ENCODE peak calls at places on chromosomes 12 and 14, in nine cellular contexts. L is heart left ventricle; U is lung; C is neuronal stem cell; W is effector memory CD4-positive, alpha-beta T cell; E is pancreas; A is sigmoid colon; N is IMR-90; P is esophagus squamous epithelium. S is an unnamed sample. For H3K4me1 and H3K36me3, the result is how much of the 10 kb centered on the place peaks cover.

GRCh38 chr14:104206281-104206904 is 68.0 kb downstream of the KIF26A start:
- DNase-seq in L (no peak), U (no peak), C (no peak), W (no peak), E (no peak), A (no peak), N (no peak), P (no peak), S (no peak)

GRCh38 chr12:129101404-129101803 is 248.1 kb downstream of the GLT1D1 start:
- DNase-seq in L (no peak), U (no peak), C (no peak), W (no peak), E (no peak), A (no peak), N (no peak), P (no peak), S (no peak)

GRCh38 chr12:94955193-94955592 is 48.3 kb downstream of the NDUFA12 start:
- DNase-seq in L (no peak), U (no peak), C (no peak), W (no peak), E (no peak), A (no peak), N (no peak), P (no peak), S (no peak)

GRCh38 chr12:52906049-52906645 is 1.3 kb upstream of the KRT8 start:
- DNase-seq in L (no peak), U (no peak), C (no peak), W (no peak), E (no peak), A (no peak), N (no peak), P (no peak), S (no peak)

GRCh38 chr12:96371138-96371786 is 29.0 kb downstream of the CDK17 start:
- DNase-seq in L (no peak), U (no peak), C (no peak), W (no peak), E (no peak), A (no peak), N (no peak), P (no peak), S (no peak)

GRCh38 chr12:26748741-26749431 is 84.1 kb downstream of the ITPR2 start:
- DNase-seq in L (no peak), U (no peak), C (no peak), W (no peak), E (no peak), A (no peak), N (peak), P (no peak), S (no peak)

GRCh38 chr12:62907561-62907960 is 27.4 kb downstream of the PPM1H start:
- DNase-seq in L (no peak), U (no peak), C (no peak), W (no peak), E (no peak), A (no peak), N (no peak), P (no peak), S (no peak)

GRCh38 chr14:104797112-104798044 is 1.8 kb upstream of the AKT1 start:
- DNase-seq in L (peak), U (no peak), C (no peak), W (no peak), E (peak), A (no peak), N (no peak), P (no peak), S (no peak)

GRCh38 chr12:58931518-58931917 is 11.2 kb upstream of the LRIG3 start:
- DNase-seq in L (no peak), U (no peak), C (no peak), W (no peak), E (no peak), A (no peak), N (no peak), P (no peak), S (no peak)

GRCh38 chr12:49369723-49370145 is 2.5 kb downstream of the SPATS2 start:
- DNase-seq in L (no peak), U (no peak), C (no peak), W (no peak), E (no peak), A (no peak), N (peak), P (no peak), S (no peak)

GRCh38 chr14:31000629-31001338 is 24.7 kb upstream of the AP4S1 start:
- DNase-seq in L (no peak), U (no peak), C (no peak), W (no peak), E (no peak), A (no peak), N (no peak), P (no peak), S (no peak)

GRCh38 chr14:34035177-34035933 is 84.5 kb upstream of the EGLN3 start:
- DNase-seq in L (peak), U (no peak), C (no peak), W (no peak), E (no peak), A (no peak), N (no peak), P (no peak), S (no peak)

GRCh38 chr12:38120438-38120837 is 196.1 kb upstream of the ALG10B start:
- DNase-seq in L (no peak), U (no peak), C (no peak), W (no peak), E (no peak), A (no peak), N (no peak), P (no peak), S (no peak)

GRCh38 chr14:100096656-100097055 is 31.4 kb downstream of the EVL start:
- DNase-seq in L (no peak), U (no peak), C (no peak), W (no peak), E (no peak), A (no peak), N (peak), P (no peak), S (no peak)

GRCh38 chr14:59483360-59483759 is 848 bp downstream of the L3HYPDH start:
- DNase-seq in L (no peak), U (no peak), C (no peak), W (no peak), E (no peak), A (no peak), N (peak), P (no peak), S (peak)

GRCh38 chr14:69539631-69540410 is 34.9 kb downstream of the CCDC177 start:
- DNase-seq in L (no peak), U (peak), C (no peak), W (no peak), E (peak), A (no peak), N (peak), P (no peak), S (no peak)

GRCh38 chr14:33642641-33643342 is 308.1 kb downstream of the EGLN3 start:
- DNase-seq in L (no peak), U (no peak), C (peak), W (no peak), E (no peak), A (no peak), N (no peak), P (no peak), S (no peak)

GRCh38 chr12:4285070-4285469 is 11.5 kb downstream of the CCND2 start:
- DNase-seq in L (no peak), U (no peak), C (no peak), W (no peak), E (no peak), A (no peak), N (no peak), P (no peak), S (no peak)
- H3K4me1 ChIP-seq in L (half or more), U (under half), C (under half), W (under half), E (under half), A (half or more), N (under half), P (half or more), S (under half)

GRCh38 chr12:113094738-113095137 is 38.2 kb downstream of the DTX1 start:
- DNase-seq in L (no peak), U (no peak), C (no peak), W (no peak), E (no peak), A (no peak), N (no peak), P (no peak), S (no peak)

GRCh38 chr12:113096675-113097461 is 38.7 kb downstream of the RASAL1 start:
- DNase-seq in L (no peak), U (no peak), C (no peak), W (no peak), E (no peak), A (no peak), N (no peak), P (no peak), S (no peak)

GRCh38 chr12:113093409-113094101 is 37.0 kb downstream of the DTX1 start:
- DNase-seq in L (no peak), U (no peak), C (no peak), W (no peak), E (no peak), A (no peak), N (no peak), P (no peak), S (no peak)

GRCh38 chr12:113097716-113098427 is 37.7 kb downstream of the RASAL1 start:
- DNase-seq in L (no peak), U (no peak), C (peak), W (no peak), E (peak), A (no peak), N (no peak), P (no peak), S (no peak)

GRCh38 chr12:113095405-113095804 is 38.9 kb downstream of the DTX1 start:
- DNase-seq in L (no peak), U (no peak), C (no peak), W (no peak), E (no peak), A (no peak), N (no peak), P (no peak), S (no peak)
- H3K36me3 ChIP-seq in L (under half), U (under half), C (under half), W (under half), E (under half), A (under half), N (under half), P (under half), S (under half)

GRCh38 chr12:112795582-112795981 is 4.0 kb downstream of the RPH3A start:
- DNase-seq in L (no peak), U (no peak), C (no peak), W (no peak), E (no peak), A (no peak), N (no peak), P (no peak), S (no peak)
- H3K4me1 ChIP-seq in L (under half), U (under half), C (under half), W (under half), E (under half), A (under half), N (under half), P (under half), S (under half)

GRCh38 chr12:60072911-60073310 is 477.1 kb downstream of the SLC16A7 start:
- DNase-seq in L (no peak), U (no peak), C (no peak), W (no peak), E (no peak), A (no peak), N (peak), P (no peak), S (peak)
- H3K36me3 ChIP-seq in L (under half), U (under half), C (under half), W (under half), E (under half), A (under half), N (under half), P (under half), S (under half)

DNA sequence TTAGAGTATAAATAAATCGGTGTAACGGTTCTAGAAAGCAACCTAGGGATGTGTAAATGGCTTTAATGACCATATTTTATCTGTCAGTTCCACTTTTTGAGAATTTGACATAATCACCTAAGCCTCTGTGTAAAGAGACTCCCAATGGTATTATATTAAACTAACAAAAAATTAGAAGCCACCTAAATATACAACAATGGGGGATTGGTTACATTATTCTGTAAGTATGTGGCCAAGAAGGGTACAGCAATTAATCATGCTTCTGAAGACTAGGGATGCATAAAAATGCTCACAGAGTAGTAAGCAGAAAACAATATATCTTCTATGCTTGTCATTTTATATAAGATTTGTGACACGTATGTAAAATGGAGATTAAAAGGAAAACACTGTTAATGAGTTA is 10.5 kb downstream of the RNF10 start:
- DNase-seq in L (no peak), U (no peak), C (no peak), W (no peak), E (no peak), A (no peak), N (no peak), P (no peak), S (no peak)
- H3K4me1 ChIP-seq in L (half or more), U (under half), C (under half), W (under half), E (under half), A (half or more), N (under half), P (half or more), S (under half)

GRCh38 chr12:110287986-110288385 is 6.9 kb downstream of the ATP2A2 start:
- DNase-seq in L (no peak), U (no peak), C (no peak), W (no peak), E (no peak), A (no peak), N (no peak), P (no peak), S (no peak)
- H3K36me3 ChIP-seq in L (half or more), U (under half), C (under half), W (under half), E (under half), A (under half), N (under half), P (under half), S (half or more)

GRCh38 chr14:78567343-78567742 is 397.2 kb downstream of the NRXN3 start:
- DNase-seq in L (no peak), U (no peak), C (no peak), W (no peak), E (no peak), A (no peak), N (peak), P (no peak), S (peak)
- H3K4me1 ChIP-seq in L (under half), U (under half), C (under half), W (under half), E (under half), A (under half), N (under half), P (under half), S (under half)

S was measured in SJSA1.